ENCODE peak calls at places on chromosomes 7 and 10, in five cellular contexts. One of them, this sample, is unnamed.

GRCh38 chr7:131222171-131222570 is 105.5 kb upstream of the MKLN1 start:
- DNase-seq in lung: no peak
- DNase-seq in transverse colon: no peak
- DNase-seq in GM12865: peak
- DNase-seq in choroid plexus epithelial cell: no peak
- DNase-seq in this sample: no peak

GRCh38 chr7:76265299-76265698 is 37.2 kb upstream of the HSPB1 start:
- DNase-seq in lung: no peak
- DNase-seq in choroid plexus epithelial cell: no peak
- DNase-seq in transverse colon: no peak
- DNase-seq in GM12865: no peak
- DNase-seq in this sample: no peak

GRCh38 chr10:15627617-15628196 is 92.0 kb downstream of the ITGA8 start:
- DNase-seq in lung: no peak
- DNase-seq in transverse colon: no peak
- DNase-seq in GM12865: no peak
- DNase-seq in choroid plexus epithelial cell: no peak
- DNase-seq in this sample: no peak

GRCh38 chr7:105581066-105581811 is at the start of gene EFCAB10:
- DNase-seq in GM12865: peak
- DNase-seq in transverse colon: peak
- DNase-seq in choroid plexus epithelial cell: peak
- DNase-seq in lung: peak
- DNase-seq in this sample: peak

GRCh38 chr10:4645836-4646235 is 180.2 kb upstream of the AKR1E2 start:
- DNase-seq in transverse colon: no peak
- DNase-seq in GM12865: no peak
- DNase-seq in lung: no peak
- DNase-seq in choroid plexus epithelial cell: no peak
- DNase-seq in this sample: no peak

GRCh38 chr10:33073641-33074410 is 115.8 kb upstream of the ITGB1 start:
- DNase-seq in choroid plexus epithelial cell: peak
- DNase-seq in transverse colon: no peak
- DNase-seq in lung: no peak
- DNase-seq in GM12865: peak
- DNase-seq in this sample: peak

GRCh38 chr10:48598243-48598935 is 6.5 kb downstream of the ARHGAP22 start:
- DNase-seq in GM12865: no peak
- DNase-seq in transverse colon: peak
- DNase-seq in lung: peak
- DNase-seq in choroid plexus epithelial cell: no peak
- DNase-seq in this sample: no peak

GRCh38 chr10:58268454-58268945 is 462 bp upstream of the CISD1 start:
- DNase-seq in GM12865: no peak
- DNase-seq in lung: no peak
- DNase-seq in choroid plexus epithelial cell: no peak
- DNase-seq in transverse colon: no peak
- DNase-seq in this sample: no peak

GRCh38 chr10:77566228-77566627 is 71.4 kb downstream of the KCNMA1 start:
- DNase-seq in choroid plexus epithelial cell: no peak
- DNase-seq in transverse colon: no peak
- DNase-seq in GM12865: no peak
- DNase-seq in lung: no peak
- DNase-seq in this sample: no peak

GRCh38 chr10:70651661-70652060 is 20.6 kb upstream of the ADAMTS14 start:
- DNase-seq in transverse colon: no peak
- DNase-seq in choroid plexus epithelial cell: no peak
- DNase-seq in GM12865: peak
- DNase-seq in lung: no peak
- DNase-seq in this sample: no peak

GRCh38 chr7:142134944-142135343 is 23.4 kb downstream of the MGAM2 start:
- DNase-seq in transverse colon: peak
- DNase-seq in choroid plexus epithelial cell: no peak
- DNase-seq in lung: no peak
- DNase-seq in GM12865: no peak
- DNase-seq in this sample: no peak

GRCh38 chr10:80025281-80025680 is 53.2 kb upstream of the TMEM254 start:
- DNase-seq in choroid plexus epithelial cell: no peak
- DNase-seq in GM12865: no peak
- DNase-seq in transverse colon: no peak
- DNase-seq in lung: no peak
- DNase-seq in this sample: no peak

GRCh38 chr10:51007781-51008180 is 66.5 kb upstream of the PRKG1 start:
- DNase-seq in choroid plexus epithelial cell: peak
- DNase-seq in GM12865: no peak
- DNase-seq in lung: no peak
- DNase-seq in transverse colon: no peak
- DNase-seq in this sample: peak

GRCh38 chr7:150383710-150384397 is 4.7 kb downstream of the ZNF775 start:
- DNase-seq in lung: no peak
- DNase-seq in transverse colon: peak
- DNase-seq in choroid plexus epithelial cell: no peak
- DNase-seq in GM12865: no peak
- DNase-seq in this sample: no peak

GRCh38 chr10:88850712-88851111 is 932 bp downstream of the ANKRD22 start:
- DNase-seq in GM12865: no peak
- DNase-seq in choroid plexus epithelial cell: no peak
- DNase-seq in lung: no peak
- DNase-seq in transverse colon: no peak
- DNase-seq in this sample: no peak

GRCh38 chr10:64369885-64370773 is 848.9 kb downstream of the REEP3 start:
- DNase-seq in choroid plexus epithelial cell: no peak
- DNase-seq in lung: no peak
- DNase-seq in GM12865: no peak
- DNase-seq in transverse colon: no peak
- DNase-seq in this sample: no peak

GRCh38 chr10:23063387-23064287 is 31.7 kb upstream of the MSRB2 start:
- DNase-seq in lung: peak
- DNase-seq in GM12865: no peak
- DNase-seq in transverse colon: no peak
- DNase-seq in choroid plexus epithelial cell: peak
- DNase-seq in this sample: peak

GRCh38 chr10:46524471-46525176 is 31.8 kb downstream of the GPRIN2 start:
- DNase-seq in GM12865: no peak
- DNase-seq in transverse colon: peak
- DNase-seq in choroid plexus epithelial cell: peak
- DNase-seq in lung: no peak
- DNase-seq in this sample: peak

GRCh38 chr10:132311338-132311939 is 3.7 kb upstream of the STK32C start:
- DNase-seq in choroid plexus epithelial cell: no peak
- DNase-seq in lung: no peak
- DNase-seq in GM12865: no peak
- DNase-seq in transverse colon: no peak
- DNase-seq in this sample: no peak

GRCh38 chr7:18927134-18927533 is 190.3 kb downstream of the TWIST1 start:
- DNase-seq in lung: no peak
- DNase-seq in choroid plexus epithelial cell: peak
- DNase-seq in transverse colon: no peak
- DNase-seq in GM12865: no peak
- DNase-seq in this sample: peak

GRCh38 chr7:143008007-143008901 is 18.7 kb downstream of the OR9A2 start:
- DNase-seq in lung: peak
- DNase-seq in GM12865: peak
- DNase-seq in choroid plexus epithelial cell: peak
- DNase-seq in transverse colon: peak
- DNase-seq in this sample: peak

DNA sequence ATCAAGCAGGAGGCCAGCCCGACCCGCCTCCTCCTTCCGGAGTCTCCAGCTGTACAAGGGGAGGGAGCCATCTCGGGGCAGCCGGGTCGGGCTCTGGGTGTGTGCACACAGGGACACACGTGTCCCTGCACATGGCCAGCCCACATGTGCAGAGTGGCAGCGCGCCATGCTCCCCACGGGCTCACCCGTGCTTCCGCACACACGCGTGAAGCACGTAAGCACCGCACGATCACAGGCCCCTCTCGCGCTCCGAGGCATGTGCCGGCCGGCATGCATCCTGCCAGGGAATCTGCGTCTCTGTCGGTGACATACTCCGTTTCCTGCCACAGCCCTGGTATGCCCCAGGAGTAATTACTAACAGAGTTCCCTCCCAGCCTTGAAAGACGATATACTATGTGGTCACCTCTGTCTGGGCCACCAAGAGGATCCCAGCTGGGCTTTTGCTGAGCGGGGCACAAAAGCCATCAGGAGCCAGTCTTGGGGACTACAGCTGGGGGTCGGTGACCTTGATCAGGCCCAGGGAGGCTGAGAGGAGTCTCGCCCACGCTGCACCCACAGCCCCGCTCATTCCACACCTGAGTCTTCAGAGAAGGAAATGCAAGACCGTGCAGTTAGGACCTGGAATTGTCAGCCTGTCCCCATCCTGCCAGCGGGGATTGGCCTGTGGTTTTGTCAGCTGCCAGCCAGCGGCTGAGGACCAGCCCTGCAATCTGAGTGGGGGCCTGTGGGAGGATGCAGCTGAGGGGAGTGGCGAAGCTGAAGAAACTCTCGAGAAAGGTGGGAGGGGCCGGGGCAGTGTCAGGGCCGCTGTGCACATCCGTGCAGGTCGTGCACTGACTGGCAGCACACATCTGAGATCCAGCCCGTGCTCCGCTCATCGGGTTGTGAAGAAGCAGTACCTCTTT is 11.0 kb upstream of the LFNG start:
- DNase-seq in GM12865: peak
- DNase-seq in choroid plexus epithelial cell: peak
- DNase-seq in lung: no peak
- DNase-seq in transverse colon: peak
- DNase-seq in this sample: no peak
- H3K4me3 ChIP-seq in GM12865: no peak
- H3K4me3 ChIP-seq in choroid plexus epithelial cell: no peak
- H3K4me3 ChIP-seq in lung: no peak
- H3K4me3 ChIP-seq in transverse colon: no peak
- H3K4me3 ChIP-seq in this sample: no peak

GRCh38 chr7:96591159-96591899 is 118.3 kb downstream of the SEM1 start:
- DNase-seq in choroid plexus epithelial cell: no peak
- DNase-seq in lung: no peak
- DNase-seq in transverse colon: no peak
- DNase-seq in GM12865: no peak
- DNase-seq in this sample: no peak

GRCh38 chr7:96591900-96592676 is 117.6 kb downstream of the SEM1 start:
- DNase-seq in choroid plexus epithelial cell: no peak
- DNase-seq in GM12865: no peak
- DNase-seq in transverse colon: no peak
- DNase-seq in lung: no peak
- DNase-seq in this sample: no peak

GRCh38 chr7:96598421-96598820 is 111.2 kb downstream of the SEM1 start:
- DNase-seq in transverse colon: no peak
- DNase-seq in GM12865: no peak
- DNase-seq in choroid plexus epithelial cell: no peak
- DNase-seq in lung: no peak
- DNase-seq in this sample: no peak

GRCh38 chr7:96599288-96599936 is 110.2 kb downstream of the SEM1 start:
- DNase-seq in transverse colon: no peak
- DNase-seq in lung: no peak
- DNase-seq in choroid plexus epithelial cell: no peak
- DNase-seq in GM12865: no peak
- DNase-seq in this sample: no peak

DNA sequence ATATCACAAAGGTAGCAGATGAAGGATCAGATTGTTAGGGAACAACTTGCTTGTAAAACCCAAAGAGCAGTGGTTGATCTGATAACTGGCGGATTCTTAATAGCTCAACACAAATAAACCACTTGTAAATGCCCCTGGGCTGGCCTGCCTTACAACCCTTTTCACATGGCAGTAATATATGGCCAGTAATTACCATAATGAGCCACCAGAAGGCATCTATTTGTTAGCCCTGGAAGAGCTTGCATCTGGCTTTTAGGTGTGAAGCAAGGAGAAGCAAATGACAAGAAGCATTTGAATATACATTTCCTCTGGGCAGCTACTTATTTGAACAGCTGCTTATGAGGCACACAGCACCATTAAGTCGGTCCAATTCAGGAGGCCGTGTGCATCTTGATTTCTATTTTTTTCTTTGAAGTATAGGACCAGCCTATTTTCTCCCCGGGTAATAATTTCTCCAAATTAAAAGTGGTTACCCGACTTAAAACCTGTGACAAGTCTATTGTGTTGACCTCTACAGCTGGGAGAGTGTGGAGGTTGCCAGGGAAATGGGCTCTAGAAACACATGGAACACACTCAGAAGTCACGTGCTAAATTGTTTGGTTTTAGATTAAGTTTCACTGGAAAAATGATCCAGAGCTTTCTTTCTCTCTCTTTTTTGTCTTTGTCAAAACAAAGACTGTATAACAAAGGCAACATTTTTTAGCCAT is 113.4 kb downstream of the SEM1 start:
- DNase-seq in lung: no peak
- DNase-seq in transverse colon: no peak
- DNase-seq in choroid plexus epithelial cell: peak
- DNase-seq in GM12865: peak
- DNase-seq in this sample: no peak
- TF ChIP-seq CTCF in lung: no peak
- TF ChIP-seq CTCF in transverse colon: no peak
- TF ChIP-seq CTCF in choroid plexus epithelial cell: peak
- TF ChIP-seq CTCF in GM12865: peak
- TF ChIP-seq CTCF in this sample: no peak

GRCh38 chr10:36888925-36889573 is 236.3 kb upstream of the ANKRD30A start:
- DNase-seq in lung: no peak
- DNase-seq in choroid plexus epithelial cell: peak
- DNase-seq in transverse colon: peak
- DNase-seq in GM12865: peak
- DNase-seq in this sample: no peak
- H3K4me3 ChIP-seq in lung: no peak
- H3K4me3 ChIP-seq in choroid plexus epithelial cell: no peak
- H3K4me3 ChIP-seq in transverse colon: no peak
- H3K4me3 ChIP-seq in GM12865: no peak
- H3K4me3 ChIP-seq in this sample: no peak

GRCh38 chr7:137316643-137317042 is 26.9 kb downstream of the PTN start:
- DNase-seq in transverse colon: no peak
- DNase-seq in GM12865: no peak
- DNase-seq in lung: no peak
- DNase-seq in choroid plexus epithelial cell: no peak
- DNase-seq in this sample: no peak
- TF ChIP-seq CTCF in transverse colon: no peak
- TF ChIP-seq CTCF in GM12865: no peak
- TF ChIP-seq CTCF in lung: no peak
- TF ChIP-seq CTCF in choroid plexus epithelial cell: no peak
- TF ChIP-seq CTCF in this sample: no peak

DNA sequence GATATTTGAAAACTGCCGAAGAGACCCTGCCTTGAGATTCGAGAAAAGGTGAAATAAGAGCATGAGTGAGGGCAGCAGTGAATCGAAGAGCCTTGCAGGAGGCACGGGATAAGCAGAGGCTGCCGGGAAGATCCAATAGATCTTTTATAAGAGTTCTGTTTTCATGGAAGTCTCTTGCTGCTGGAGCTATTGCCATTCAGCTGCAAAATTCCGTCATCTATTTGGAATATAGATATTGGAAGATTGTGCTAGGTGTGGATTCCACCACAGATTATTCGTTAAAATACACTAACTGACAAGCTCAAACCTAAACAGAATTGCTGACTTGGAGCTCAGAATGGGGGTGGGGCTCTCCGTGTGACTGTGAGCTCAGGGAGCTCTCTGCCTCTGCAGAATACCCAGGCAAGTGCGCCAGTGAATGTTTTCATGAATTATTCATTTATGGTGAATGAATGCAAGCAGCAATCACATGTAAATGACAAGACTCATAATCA is 249.6 kb downstream of the TRIL start:
- DNase-seq in lung: no peak
- DNase-seq in transverse colon: no peak
- DNase-seq in GM12865: no peak
- DNase-seq in choroid plexus epithelial cell: no peak
- DNase-seq in this sample: peak
- H3K4me3 ChIP-seq in lung: no peak
- H3K4me3 ChIP-seq in transverse colon: no peak
- H3K4me3 ChIP-seq in GM12865: no peak
- H3K4me3 ChIP-seq in choroid plexus epithelial cell: no peak
- H3K4me3 ChIP-seq in this sample: peak